ENCODE peak calls at places on chromosomes 6 and 20, in seven cellular contexts. F is GM12878, J is K562, L is SK-N-SH, G is GM12892, T is HepG2, M is H1. R is an unnamed sample.

GRCh38 chr6:102114402-102114801 is 720.9 kb downstream of the GRIK2 start:
- DNase-seq in F (no peak), J (no peak), L (no peak), G (no peak), T (peak; percentile 20), M (no peak), R (peak; percentile 1)

GRCh38 chr20:62737971-62738881 is 29.6 kb downstream of the NTSR1 start:
- DNase-seq in F (no peak), J (no peak), L (no peak), G (no peak), T (no peak), M (no peak), R (no peak)

GRCh38 chr6:158665332-158665731 is 15.5 kb downstream of the SYTL3 start:
- DNase-seq in F (no peak), J (no peak), L (no peak), G (no peak), T (no peak), M (no peak), R (no peak)

GRCh38 chr6:21099338-21100314 is 493.9 kb upstream of the SOX4 start:
- DNase-seq in F (peak; percentile 27), J (no peak), L (no peak), G (no peak), T (peak; percentile 52), M (no peak), R (no peak)

GRCh38 chr6:26249709-26249958 is 115.4 kb upstream of the BTN3A2 start:
- DNase-seq in F (peak; percentile 58), J (no peak), L (no peak), G (no peak), T (no peak), M (no peak), R (no peak)

GRCh38 chr6:166476634-166477215 is 94.0 kb upstream of the MPC1 start:
- DNase-seq in F (no peak), J (no peak), L (no peak), G (no peak), T (no peak), M (no peak), R (no peak)

GRCh38 chr6:27126046-27126814 is 121.3 kb upstream of the PRSS16 start:
- DNase-seq in F (no peak), J (no peak), L (no peak), G (no peak), T (no peak), M (no peak), R (no peak)

GRCh38 chr20:40651121-40651520 is 37.9 kb downstream of the MAFB start:
- DNase-seq in F (no peak), J (no peak), L (no peak), G (no peak), T (no peak), M (no peak), R (no peak)

GRCh38 chr6:154232013-154232920 is 124.3 kb downstream of the IPCEF1 start:
- DNase-seq in F (no peak), J (no peak), L (no peak), G (no peak), T (no peak), M (no peak), R (no peak)

GRCh38 chr6:22294301-22294700 is 2.5 kb downstream of the PRL start:
- DNase-seq in F (no peak), J (no peak), L (no peak), G (no peak), T (no peak), M (no peak), R (no peak)

GRCh38 chr6:132962936-132963579 is 148.7 kb downstream of the RPS12 start:
- DNase-seq in F (no peak), J (peak; percentile 67), L (peak; percentile 51), G (peak; percentile 6), T (peak; percentile 79), M (peak; percentile 91), R (peak; percentile 8)
- TF ChIP-seq TAF1 in F (no peak), J (no peak), L (no peak), G (no peak), T (no peak), M (no peak), R (no peak)

GRCh38 chr20:35021063-35021462 is 65.4 kb downstream of the MYH7B start:
- DNase-seq in F (no peak), J (no peak), L (no peak), G (no peak), T (no peak), M (no peak), R (no peak)
- TF ChIP-seq TAF1 in F (no peak), J (no peak), L (no peak), G (no peak), T (no peak), M (no peak), R (no peak)

DNA sequence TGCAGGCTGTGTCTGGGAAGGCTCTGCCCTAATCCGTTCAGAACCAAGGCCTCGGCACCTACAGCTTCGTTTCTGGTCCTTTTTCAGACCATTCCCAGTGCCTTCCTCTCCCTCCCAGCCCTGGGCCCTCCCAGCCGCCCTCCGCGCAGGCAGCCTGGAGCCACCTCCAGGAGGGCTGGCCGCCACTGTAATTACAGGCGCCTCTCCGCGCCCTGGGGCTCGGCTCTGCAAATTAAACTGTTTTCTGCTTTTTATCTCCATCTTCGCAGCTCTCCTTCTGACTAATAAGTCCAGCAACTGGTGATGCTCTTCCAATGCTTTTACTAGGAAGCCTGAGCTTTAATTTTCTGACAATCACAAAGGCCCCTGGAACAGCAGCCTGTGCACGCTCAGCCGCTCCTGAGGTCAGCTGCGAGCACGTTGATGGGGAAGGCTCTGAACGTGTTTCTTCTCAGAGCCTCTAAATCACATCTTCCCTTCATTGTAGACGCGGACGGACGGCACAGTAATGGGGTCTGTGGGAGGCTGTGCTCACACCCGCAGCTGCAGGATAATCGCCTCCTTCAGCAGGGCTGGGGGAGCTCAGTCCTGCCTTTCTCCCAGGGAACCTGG is 194.6 kb downstream of the DLL1 start:
- DNase-seq in F (no peak), J (no peak), L (peak; percentile 81), G (no peak), T (no peak), M (peak; percentile 41), R (no peak)
- TF ChIP-seq TAF1 in F (no peak), J (no peak), L (no peak), G (no peak), T (no peak), M (no peak), R (no peak)

GRCh38 chr6:30678964-30679726 is 6.3 kb upstream of the DHX16 start:
- DNase-seq in F (no peak), J (peak; percentile 90), L (peak; percentile 90), G (peak; percentile 81), T (peak; percentile 83), M (peak; percentile 98), R (peak; percentile 77)
- TF ChIP-seq TAF1 in F (no peak), J (peak; percentile 19), L (no peak), G (no peak), T (no peak), M (no peak), R (no peak)

DNA sequence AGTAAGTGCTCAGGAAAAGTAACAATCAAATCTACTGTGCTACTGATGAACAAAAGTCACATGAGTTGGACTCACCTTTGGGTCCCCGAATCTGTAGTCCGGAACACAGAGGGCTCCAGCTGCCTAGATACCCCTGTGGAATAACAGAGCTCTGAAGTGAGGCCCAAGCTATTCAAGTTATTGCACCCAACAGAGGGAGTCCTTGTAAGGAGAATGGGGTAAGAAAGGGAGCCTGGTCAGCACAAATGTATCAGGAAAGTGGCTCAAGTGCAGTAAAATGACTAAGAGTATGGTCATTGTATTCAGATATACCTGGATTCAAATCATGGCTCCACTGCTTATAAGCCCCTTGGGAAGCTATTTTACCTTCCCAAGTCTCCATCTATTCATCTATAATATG is 20.9 kb downstream of the EDN1 start:
- DNase-seq in F (no peak), J (no peak), L (no peak), G (no peak), T (no peak), M (peak; percentile 27), R (no peak)
- TF ChIP-seq TAF1 in F (no peak), J (no peak), L (no peak), G (no peak), T (no peak), M (no peak), R (no peak)

DNA sequence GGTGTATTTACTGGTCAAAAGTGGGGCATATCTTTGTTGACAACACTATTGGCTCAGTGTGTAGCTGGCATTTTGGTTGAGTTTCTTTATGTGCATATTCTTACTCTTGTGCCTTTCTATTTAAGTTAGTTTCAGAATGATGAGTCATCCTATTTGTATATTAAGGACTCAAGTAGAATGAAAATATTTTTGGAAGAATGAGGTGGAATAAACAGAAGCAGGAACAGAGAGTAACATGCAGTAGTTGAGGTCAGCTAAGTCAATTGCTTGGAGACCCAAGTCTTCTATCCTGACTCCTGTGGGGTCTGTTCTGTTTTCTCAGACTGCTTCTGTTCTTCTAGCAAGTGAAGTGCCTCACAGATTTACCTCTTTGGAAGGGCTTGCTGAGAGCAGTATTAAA is 324.2 kb downstream of the QKI start:
- DNase-seq in F (no peak), J (no peak), L (no peak), G (no peak), T (no peak), M (no peak), R (no peak)
- TF ChIP-seq TAF1 in F (no peak), J (no peak), L (no peak), G (no peak), T (no peak), M (no peak), R (no peak)

DNA sequence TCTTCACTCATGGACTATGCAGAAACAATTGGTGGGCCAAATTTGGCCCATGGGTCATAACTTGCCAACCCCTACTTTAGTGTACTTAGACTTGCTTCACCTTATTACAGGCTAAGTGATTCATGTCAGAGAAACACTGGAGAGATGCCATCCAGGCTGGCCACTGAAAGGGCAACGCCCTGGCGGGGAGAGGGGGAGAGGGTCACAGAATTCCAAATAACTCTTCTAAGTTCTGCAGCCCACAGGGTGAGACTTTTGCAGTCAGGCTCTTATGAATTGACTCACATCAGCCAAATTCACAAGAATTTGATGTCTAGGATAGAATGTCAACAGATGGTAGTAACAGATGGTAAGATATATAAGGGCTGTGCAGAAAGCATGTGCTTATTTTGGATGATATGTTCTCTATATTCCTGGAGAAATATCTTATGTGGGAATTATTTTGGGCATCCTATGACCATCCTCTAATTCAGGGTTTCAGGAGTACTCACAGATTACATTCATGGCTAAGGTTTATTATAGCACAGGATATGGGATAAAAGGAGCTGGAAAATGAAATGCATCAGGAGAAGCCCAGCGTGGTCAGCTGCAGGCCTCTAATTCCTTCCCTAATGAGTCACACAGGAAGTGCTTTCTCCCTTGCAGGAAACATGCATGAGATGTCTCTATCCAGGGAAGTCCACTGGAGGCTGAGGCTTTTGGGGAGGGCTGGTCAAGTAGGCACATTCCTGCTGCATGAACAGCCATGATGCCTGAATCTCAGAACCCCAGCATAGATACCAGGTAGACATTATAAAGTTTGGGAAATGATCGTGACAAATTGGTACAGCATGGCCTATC is 58.7 kb upstream of the RIN2 start:
- DNase-seq in F (no peak), J (no peak), L (no peak), G (no peak), T (no peak), M (no peak), R (no peak)
- TF ChIP-seq TAF1 in F (no peak), J (no peak), L (no peak), G (no peak), T (no peak), M (no peak), R (no peak)

R was measured in GM12891.